ENCODE peak calls at places on chromosomes 4 and X, in five cellular contexts. N is HL-60, I is breast epithelium, F is sigmoid colon, W is prostate gland. M is an unnamed sample.

GRCh38 chr4:825063-825968 is 613 bp downstream of the CPLX1 start:
- DNase-seq in N (no peak), I (no peak), F (peak), W (no peak), M (peak)

GRCh38 chr4:147336252-147336651 is 144.6 kb upstream of the EDNRA start:
- DNase-seq in N (no peak), I (no peak), F (no peak), W (no peak), M (no peak)

GRCh38 chrX:110022555-110023448 is 19.9 kb downstream of the TMEM164 start:
- DNase-seq in N (no peak), I (no peak), F (no peak), W (no peak), M (no peak)

GRCh38 chr4:182567119-182567518 is 323.9 kb downstream of the TENM3 start:
- DNase-seq in N (no peak), I (no peak), F (no peak), W (no peak), M (no peak)

GRCh38 chr4:159508917-159509500 is 406.1 kb downstream of the RAPGEF2 start:
- DNase-seq in N (no peak), I (no peak), F (no peak), W (no peak), M (no peak)

GRCh38 chr4:127634181-127634580 is 1.4 kb downstream of the INTU start:
- DNase-seq in N (no peak), I (no peak), F (no peak), W (no peak), M (no peak)

GRCh38 chrX:42797646-42798045 is 19.7 kb upstream of the PPP1R2C start:
- DNase-seq in N (no peak), I (no peak), F (no peak), W (no peak), M (no peak)

GRCh38 chr4:118307619-118308018 is 45.2 kb downstream of the PRSS12 start:
- DNase-seq in N (no peak), I (no peak), F (no peak), W (no peak), M (no peak)

GRCh38 chrX:153474718-153475117 is 4.3 kb upstream of the HAUS7 start:
- DNase-seq in N (peak), I (peak), F (peak), W (peak), M (peak)

GRCh38 chrX:23373129-23373804 is 38.6 kb downstream of the PTCHD1 start:
- DNase-seq in N (no peak), I (no peak), F (no peak), W (no peak), M (no peak)

GRCh38 chr4:5143306-5143861 is 92.1 kb downstream of the STK32B start:
- DNase-seq in N (no peak), I (no peak), F (no peak), W (no peak), M (no peak)

GRCh38 chrX:23959781-23960180 is 52.0 kb downstream of the CXorf58 start:
- DNase-seq in N (peak), I (no peak), F (no peak), W (no peak), M (no peak)

GRCh38 chrX:120310861-120311631 is at the start of gene TMEM255A:
- DNase-seq in N (no peak), I (no peak), F (peak), W (no peak), M (no peak)

GRCh38 chrX:80432863-80433262 is 12.6 kb downstream of the TENT5D start:
- DNase-seq in N (peak), I (no peak), F (no peak), W (no peak), M (no peak)

GRCh38 chr4:17580969-17581368 is 4.0 kb downstream of the LAP3 start:
- DNase-seq in N (no peak), I (no peak), F (no peak), W (no peak), M (no peak)

GRCh38 chr4:124854968-124855367 is 142.4 kb upstream of the ANKRD50 start:
- DNase-seq in N (no peak), I (no peak), F (no peak), W (no peak), M (no peak)

GRCh38 chr4:152185786-152186540 is 349.9 kb downstream of the FBXW7 start:
- DNase-seq in N (peak), I (no peak), F (no peak), W (no peak), M (no peak)

GRCh38 chr4:142416711-142417275 is 429.3 kb downstream of the INPP4B start:
- DNase-seq in N (no peak), I (no peak), F (no peak), W (no peak), M (no peak)

GRCh38 chrX:149939271-149940014 is 1.2 kb upstream of the EOLA2 start:
- DNase-seq in N (peak), I (peak), F (peak), W (peak), M (peak)

GRCh38 chrX:72274526-72274925 is 2.5 kb downstream of the RPS4X start:
- DNase-seq in N (no peak), I (no peak), F (no peak), W (no peak), M (no peak)

GRCh38 chr4:71472946-71473345 is 134.1 kb downstream of the SLC4A4 start:
- DNase-seq in N (no peak), I (no peak), F (no peak), W (no peak), M (no peak)

GRCh38 chrX:71953391-71953790 is 42.7 kb downstream of the NHSL2 start:
- DNase-seq in N (no peak), I (no peak), F (no peak), W (no peak), M (no peak)

GRCh38 chr4:77817304-77818076 is 1.7 kb downstream of the CNOT6L start:
- DNase-seq in N (no peak), I (no peak), F (no peak), W (no peak), M (peak)

GRCh38 chr4:76969941-76970529 is 20.5 kb downstream of the SEPTIN11 start:
- DNase-seq in N (no peak), I (no peak), F (no peak), W (no peak), M (no peak)

GRCh38 chrX:150329282-150329681 is 33.8 kb upstream of the MAMLD1 start:
- DNase-seq in N (no peak), I (no peak), F (no peak), W (no peak), M (no peak)

GRCh38 chrX:134377537-134377936 is 82.4 kb upstream of the HPRT1 start:
- DNase-seq in N (no peak), I (no peak), F (no peak), W (peak), M (no peak)

GRCh38 chr4:77695769-77696168 is 90.1 kb downstream of the CXCL13 start:
- DNase-seq in N (no peak), I (no peak), F (no peak), W (no peak), M (no peak)

GRCh38 chr4:25896782-25897539 is 17.1 kb upstream of the SMIM20 start:
- DNase-seq in N (no peak), I (no peak), F (no peak), W (peak), M (no peak)

DNA sequence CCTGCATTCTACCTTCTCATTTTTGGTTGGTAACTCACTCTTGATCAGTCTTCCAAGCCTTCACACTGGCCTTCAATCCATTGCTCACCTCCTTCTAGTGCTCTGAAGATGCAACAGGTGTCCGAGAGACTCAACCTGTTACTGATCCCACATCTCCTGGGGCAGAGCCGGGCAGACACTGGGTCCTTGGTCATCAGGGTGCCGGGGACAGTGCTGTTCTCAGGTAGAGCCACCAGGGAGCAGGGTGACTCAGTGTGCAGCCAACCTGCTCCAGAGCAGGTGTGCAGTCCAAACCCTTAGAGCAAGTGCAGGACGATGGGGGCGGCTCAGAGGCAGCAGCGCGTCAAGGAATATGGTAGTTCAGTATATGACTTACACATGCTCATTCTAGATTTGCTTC is 188.4 kb downstream of the DHX15 start:
- DNase-seq in N (no peak), I (no peak), F (no peak), W (no peak), M (no peak)
- TF ChIP-seq CTCF in N (no peak), I (no peak), F (no peak), W (no peak), M (no peak)

GRCh38 chr4:136713140-136713539 is 819.2 kb downstream of the PCDH18 start:
- DNase-seq in N (no peak), I (no peak), F (no peak), W (no peak), M (no peak)
- TF ChIP-seq POLR2AphosphoS5 in N (no peak), I (no peak), F (no peak), W (no peak), M (no peak)

DNA sequence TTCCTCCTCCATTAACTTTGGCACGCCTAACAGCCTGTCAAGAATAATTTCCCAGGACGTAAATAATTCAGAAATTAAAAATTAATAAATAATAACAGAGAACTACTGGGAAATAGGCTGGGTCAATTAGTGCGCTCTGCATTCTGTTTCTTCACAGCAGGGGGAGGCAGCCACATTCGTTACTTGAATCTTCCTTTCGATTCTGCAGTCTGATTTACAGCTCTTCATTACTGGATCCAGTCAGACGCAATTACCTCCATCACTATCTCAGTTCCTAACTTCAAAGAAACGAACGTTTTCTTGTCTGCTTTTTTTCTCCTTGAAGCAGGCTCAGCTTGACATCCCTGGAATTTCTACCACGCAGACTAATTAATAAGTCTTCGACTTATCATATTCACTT is 9.0 kb upstream of the RPL34 start:
- DNase-seq in N (no peak), I (no peak), F (no peak), W (no peak), M (no peak)
- TF ChIP-seq CTCF in N (no peak), I (no peak), F (no peak), W (no peak), M (no peak)

DNA sequence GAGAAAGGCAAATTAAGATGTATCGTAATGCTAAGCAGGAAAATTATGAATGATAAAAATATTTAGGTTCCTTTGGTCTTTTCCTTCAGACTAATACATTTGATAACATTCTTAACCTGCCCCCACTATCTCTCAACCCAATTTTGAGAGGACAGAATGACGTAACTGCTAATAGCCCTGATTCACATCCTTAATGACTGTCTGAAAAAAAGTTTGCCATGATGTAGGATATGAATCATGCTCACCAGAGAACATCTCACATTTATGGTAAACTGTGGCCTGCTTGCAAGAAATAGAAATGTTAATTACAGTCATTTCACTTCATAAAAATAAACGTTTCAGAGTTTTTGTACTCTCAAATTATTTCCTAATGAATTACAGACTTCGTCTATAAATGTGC is 128.0 kb upstream of the VEGFC start:
- DNase-seq in N (no peak), I (no peak), F (no peak), W (no peak), M (no peak)
- TF ChIP-seq POLR2AphosphoS5 in N (no peak), I (no peak), F (no peak), W (no peak), M (no peak)

DNA sequence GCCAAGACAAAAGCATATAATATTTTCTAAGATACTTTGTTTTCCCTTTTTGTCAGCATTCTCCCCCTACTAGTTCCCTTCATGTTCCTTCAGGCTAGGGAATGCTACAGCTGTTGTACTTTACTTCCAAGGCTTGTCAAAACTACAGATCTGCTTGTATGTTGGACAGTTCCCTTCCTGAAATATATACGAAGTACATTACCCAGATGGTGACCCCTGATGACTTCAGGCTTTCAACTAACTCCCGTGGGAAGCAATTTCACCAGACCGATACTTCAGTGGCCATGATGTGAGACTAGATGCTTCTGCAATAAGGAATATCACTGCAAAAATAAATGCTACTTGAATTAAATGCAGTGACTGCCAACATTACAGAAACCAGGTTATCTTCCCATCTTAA is 332.8 kb downstream of the SH2D1A start:
- DNase-seq in N (no peak), I (no peak), F (no peak), W (no peak), M (no peak)
- TF ChIP-seq CTCF in N (no peak), I (no peak), F (no peak), W (no peak), M (no peak)

M was measured in transverse colon.